ENCODE peak calls at places on chromosomes 12 and 14, in seven cellular contexts. I, A, F, C, V, N and U are unnamed samples.

GRCh38 chr12:110733089-110733715 is 9.5 kb downstream of the PPP1CC start:
- DNase-seq in I (no peak), A (no peak), F (no peak), C (peak), V (no peak), N (peak), U (no peak)

GRCh38 chr14:102691763-102692162 is 85.5 kb upstream of the TRAF3 start:
- DNase-seq in I (no peak), A (no peak), F (no peak), C (no peak), V (no peak), N (no peak), U (no peak)

GRCh38 chr14:41062826-41063225 is 543.9 kb upstream of the LRFN5 start:
- DNase-seq in I (no peak), A (no peak), F (no peak), C (peak), V (no peak), N (no peak), U (no peak)

GRCh38 chr12:65495233-65495632 is 216.8 kb downstream of the MSRB3 start:
- DNase-seq in I (no peak), A (no peak), F (no peak), C (peak), V (peak), N (no peak), U (peak)

GRCh38 chr14:64702493-64703392 is 1.5 kb upstream of the PLEKHG3 start:
- DNase-seq in I (no peak), A (no peak), F (no peak), C (no peak), V (peak), N (no peak), U (peak)

GRCh38 chr12:110279976-110280783 is 867 bp upstream of the ATP2A2 start:
- DNase-seq in I (peak), A (no peak), F (peak), C (peak), V (peak), N (no peak), U (peak)

GRCh38 chr12:30753233-30753632 is 1.5 kb downstream of the CAPRIN2 start:
- DNase-seq in I (no peak), A (no peak), F (peak), C (peak), V (peak), N (peak), U (no peak)

GRCh38 chr14:37974421-37974820 is 233.3 kb upstream of the SSTR1 start:
- DNase-seq in I (no peak), A (no peak), F (no peak), C (no peak), V (no peak), N (no peak), U (no peak)

GRCh38 chr14:93328546-93328945 is 4.3 kb downstream of the BTBD7 start:
- DNase-seq in I (no peak), A (no peak), F (no peak), C (no peak), V (no peak), N (no peak), U (no peak)

GRCh38 chr12:55682087-55682796 is 25.5 kb downstream of the ITGA7 start:
- DNase-seq in I (no peak), A (no peak), F (no peak), C (no peak), V (peak), N (no peak), U (no peak)

GRCh38 chr14:57982802-57983201 is 116.9 kb upstream of the SLC35F4 start:
- DNase-seq in I (no peak), A (peak), F (peak), C (no peak), V (no peak), N (no peak), U (no peak)

GRCh38 chr12:5335059-5335458 is 96.8 kb upstream of the NTF3 start:
- DNase-seq in I (no peak), A (no peak), F (no peak), C (no peak), V (no peak), N (no peak), U (no peak)